ENCODE peak calls at places on chromosomes 11 and 22, in four cellular contexts. K is body of pancreas, W is stomach, Y is IMR-90. V is an unnamed sample.

GRCh38 chr11:18624161-18624560 is 10.0 kb downstream of the SPTY2D1 start:
- DNase-seq in Y (no peak), W (no peak), K (no peak), V (no peak)

GRCh38 chr11:123197711-123198110 is 2.7 kb upstream of the CLMP start:
- DNase-seq in W (no peak), Y (peak; percentile 97), K (no peak), V (no peak)

GRCh38 chr11:69642549-69642912 is 1.6 kb downstream of the CCND1 start:
- DNase-seq in W (peak; percentile 52), K (peak; percentile 34), Y (no peak), V (no peak)

GRCh38 chr11:10211470-10211869 is 82.5 kb downstream of the SBF2 start:
- DNase-seq in Y (no peak), W (no peak), K (no peak), V (no peak)

GRCh38 chr11:45857834-45858492 is 10.7 kb downstream of the CRY2 start:
- DNase-seq in Y (peak; percentile 84), K (peak; percentile 63), W (peak; percentile 44), V (peak; percentile 84)

GRCh38 chr11:17406082-17406817 is 17.8 kb upstream of the KCNJ11 start:
- DNase-seq in Y (no peak), K (no peak), W (peak; percentile 61), V (no peak)

GRCh38 chr22:44585559-44586121 is 87.6 kb upstream of the RTL6 start:
- DNase-seq in K (no peak), W (no peak), Y (no peak), V (peak; percentile 2)

GRCh38 chr22:30575011-30575671 is 676 bp upstream of the GAL3ST1 start:
- DNase-seq in Y (peak; percentile 70), W (peak; percentile 75), K (peak; percentile 67), V (no peak)

GRCh38 chr11:65438257-65439151 is 15.9 kb downstream of the NEAT1 start:
- DNase-seq in Y (peak; percentile 40), K (no peak), W (no peak), V (no peak)

GRCh38 chr11:94806436-94806835 is 38.3 kb downstream of the AMOTL1 start:
- DNase-seq in Y (no peak), W (no peak), K (no peak), V (no peak)

GRCh38 chr11:60919320-60919719 is 4.9 kb upstream of the TMEM132A start:
- DNase-seq in W (no peak), K (no peak), Y (no peak), V (no peak)
- H3K4me3 ChIP-seq in W (no peak overlapping the region), K (no peak overlapping the region), Y (no peak overlapping the region), V (no peak overlapping the region)

GRCh38 chr22:27581241-27581640 is 220.3 kb downstream of the MN1 start:
- DNase-seq in K (no peak), W (no peak), Y (no peak), V (no peak)

GRCh38 chr22:27578937-27579617 is 222.5 kb downstream of the MN1 start:
- DNase-seq in K (no peak), Y (no peak), W (no peak), V (no peak)

GRCh38 chr22:27583930-27584329 is 217.6 kb downstream of the MN1 start:
- DNase-seq in W (no peak), K (no peak), Y (no peak), V (no peak)

GRCh38 chr22:27580311-27580897 is 221.2 kb downstream of the MN1 start:
- DNase-seq in K (no peak), Y (no peak), W (no peak), V (no peak)

GRCh38 chr22:27581688-27582087 is 219.9 kb downstream of the MN1 start:
- DNase-seq in W (peak; percentile 32), K (peak; percentile 23), Y (peak; percentile 17), V (peak; percentile 85)
- H3K27ac ChIP-seq in W (peak overlapping the region; percentile 41), K (no peak overlapping the region), Y (no peak overlapping the region), V (peak overlapping the region; percentile 47)

DNA sequence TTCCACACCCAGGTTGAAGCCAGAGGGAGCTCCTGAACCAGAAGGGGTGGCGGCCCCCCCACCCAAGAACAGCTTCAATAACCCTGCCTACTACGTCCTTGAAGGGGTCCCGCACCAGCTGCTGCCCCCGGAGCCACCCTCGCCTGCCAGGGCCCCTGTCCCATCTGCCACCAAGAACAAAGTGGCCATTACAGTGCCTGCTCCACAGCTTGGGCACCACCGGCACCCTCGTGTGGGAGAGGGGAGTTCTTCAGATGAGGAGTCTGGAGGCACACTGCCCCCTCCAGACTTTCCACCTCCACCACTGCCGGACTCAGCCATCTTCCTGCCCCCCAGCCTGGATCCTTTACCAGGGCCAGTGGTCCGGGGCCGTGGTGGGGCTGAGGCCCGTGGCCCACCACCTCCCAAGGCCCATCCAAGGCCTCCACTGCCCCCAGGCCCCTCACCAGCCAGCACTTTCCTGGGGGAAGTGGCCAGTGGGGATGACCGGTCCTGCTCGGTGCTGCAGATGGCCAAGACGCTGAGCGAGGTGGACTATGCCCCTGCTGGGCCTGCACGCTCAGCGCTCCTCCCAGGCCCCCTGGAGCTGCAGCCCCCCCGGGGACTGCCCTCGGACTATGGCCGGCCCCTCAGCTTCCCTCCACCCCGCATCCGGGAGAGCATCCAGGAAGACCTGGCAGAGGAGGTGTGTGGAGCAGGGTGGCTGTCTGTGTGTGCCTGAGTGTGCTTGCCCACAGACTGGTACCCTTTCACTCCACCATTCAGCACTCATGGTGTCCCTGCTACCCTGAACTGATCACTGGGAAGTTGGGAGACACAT is 6.7 kb downstream of the PHOX2A start:
- DNase-seq in K (no peak), Y (no peak), W (no peak), V (no peak)
- TF ChIP-seq CTCF in K (no peak), Y (no peak), W (no peak), V (no peak)

GRCh38 chr22:24986816-24987215 is 34.3 kb downstream of the KIAA1671 start:
- DNase-seq in Y (no peak), K (no peak), W (no peak), V (no peak)

GRCh38 chr22:24989135-24989534 is 36.6 kb downstream of the KIAA1671 start:
- DNase-seq in W (no peak), K (no peak), Y (no peak), V (no peak)

GRCh38 chr22:24990344-24990905 is 37.9 kb downstream of the KIAA1671 start:
- DNase-seq in K (no peak), W (no peak), Y (no peak), V (no peak)

GRCh38 chr22:24992946-24993345 is 40.4 kb downstream of the KIAA1671 start:
- DNase-seq in Y (no peak), W (no peak), K (no peak), V (no peak)

DNA sequence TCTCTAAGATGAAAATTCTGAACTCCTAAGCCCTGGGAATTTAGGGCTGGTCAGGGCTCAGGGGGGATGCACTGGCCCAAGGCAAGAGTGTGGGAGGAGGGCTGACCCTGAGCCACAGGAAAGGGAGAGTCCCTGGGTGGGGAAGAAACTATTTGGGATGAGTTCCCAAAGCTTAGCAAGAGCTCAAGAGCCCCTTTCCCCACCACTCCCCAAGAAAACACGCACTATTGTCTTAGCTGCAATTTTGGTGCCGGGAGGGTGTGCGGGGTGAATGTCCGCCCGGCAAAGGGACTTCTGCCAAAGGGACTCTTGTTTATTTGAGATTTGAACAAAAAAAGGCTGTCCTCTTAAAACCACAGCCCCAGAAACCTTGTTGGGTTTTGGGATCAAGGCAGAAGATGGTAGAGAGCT is 37.0 kb downstream of the KIAA1671 start:
- DNase-seq in Y (no peak), K (no peak), W (no peak), V (no peak)
- H3K4me3 ChIP-seq in Y (no peak overlapping the region), K (no peak overlapping the region), W (no peak overlapping the region), V (no peak overlapping the region)

DNA sequence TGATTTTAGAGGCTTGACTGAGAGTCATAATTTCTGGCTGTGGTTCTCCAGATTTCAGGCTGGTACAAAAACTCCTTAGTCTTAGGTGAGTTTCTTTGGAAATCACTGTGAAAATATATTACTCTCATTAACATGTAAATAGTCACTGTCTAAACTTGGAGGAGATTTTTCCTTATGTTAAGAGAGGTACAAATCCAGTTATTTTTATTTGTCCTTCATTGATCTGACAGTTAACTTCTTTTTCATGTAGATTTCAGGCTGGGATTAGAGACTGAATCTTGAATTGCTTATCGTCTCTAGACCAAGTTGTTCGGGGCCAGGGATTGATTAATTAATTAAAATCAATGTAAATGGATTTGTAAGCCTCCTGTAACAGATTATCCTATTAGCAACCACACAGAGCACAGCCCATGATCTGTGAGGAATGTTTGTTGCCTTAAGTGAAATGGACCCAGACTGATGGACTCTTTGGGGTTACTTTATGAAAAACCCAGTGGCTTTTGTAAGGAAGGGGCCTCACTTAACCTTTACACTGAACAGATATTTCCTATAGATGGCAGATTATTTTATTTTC is 21.1 kb downstream of the TEAD1 start:
- DNase-seq in K (no peak), W (no peak), Y (no peak), V (no peak)
- H3K27ac ChIP-seq in K (no peak overlapping the region), W (peak overlapping the region; percentile 88), Y (peak overlapping the region; percentile 66), V (peak overlapping the region; percentile 87)

GRCh38 chr11:115222218-115222862 is 281.9 kb downstream of the CADM1 start:
- DNase-seq in Y (peak; percentile 98), K (no peak), W (no peak), V (no peak)

GRCh38 chr11:115221461-115222069 is 282.6 kb downstream of the CADM1 start:
- DNase-seq in W (no peak), K (no peak), Y (no peak), V (no peak)

GRCh38 chr11:115222863-115223530 is 281.2 kb downstream of the CADM1 start:
- DNase-seq in Y (no peak), W (no peak), K (no peak), V (no peak)

GRCh38 chr11:115220881-115221280 is 283.3 kb downstream of the CADM1 start:
- DNase-seq in W (no peak), K (no peak), Y (no peak), V (no peak)

GRCh38 chr11:115226556-115226955 is 277.7 kb downstream of the CADM1 start:
- DNase-seq in W (no peak), Y (peak; percentile 84), K (no peak), V (no peak)
- TF ChIP-seq CTCF in W (no peak), Y (no peak), K (no peak), V (no peak)

GRCh38 chr11:1389103-1389931 is 417 bp upstream of the BRSK2 start:
- DNase-seq in K (peak; percentile 98), W (peak; percentile 97), Y (peak; percentile 93), V (peak; percentile 97)

GRCh38 chr11:1387961-1388762 is 1.6 kb upstream of the BRSK2 start:
- DNase-seq in Y (no peak), W (no peak), K (peak; percentile 14), V (peak; percentile 25)

GRCh38 chr11:1389932-1390587 is at the start of gene BRSK2:
- DNase-seq in W (no peak), K (peak; percentile 48), Y (no peak), V (peak; percentile 49)

GRCh38 chr11:1387521-1387920 is 2.2 kb upstream of the BRSK2 start:
- DNase-seq in K (no peak), W (no peak), Y (no peak), V (peak; percentile 19)

GRCh38 chr11:1388763-1389102 is 1.0 kb upstream of the BRSK2 start:
- DNase-seq in Y (no peak), W (no peak), K (no peak), V (no peak)
- H3K4me3 ChIP-seq in Y (peak overlapping the region; percentile 62), W (peak overlapping the region; percentile 53), K (no peak overlapping the region), V (peak overlapping the region; percentile 57)

V was measured in heart left ventricle.